ENCODE peak calls at places on chromosomes 1 and 21, in five cellular contexts. One of them, this sample, is unnamed.
A peak's percentile ranks its signal among the peaks of the same experiment; 100 is the strongest.

GRCh38 chr1:10475510-10475909 is 760 bp downstream of the PEX14 start:
- DNase-seq in SK-N-SH: peak; percentile 19
- DNase-seq in PC-3: no peak
- DNase-seq in neural progenitor cell: no peak
- DNase-seq in GM23338: no peak
- DNase-seq in this sample: no peak

GRCh38 chr1:15224903-15225485 is 22.0 kb upstream of the FHAD1 start:
- DNase-seq in PC-3: no peak
- DNase-seq in neural progenitor cell: no peak
- DNase-seq in SK-N-SH: no peak
- DNase-seq in GM23338: no peak
- DNase-seq in this sample: no peak

GRCh38 chr1:193539731-193540459 is 353.5 kb upstream of the B3GALT2 start:
- DNase-seq in PC-3: no peak
- DNase-seq in GM23338: no peak
- DNase-seq in SK-N-SH: no peak
- DNase-seq in neural progenitor cell: no peak
- DNase-seq in this sample: no peak

GRCh38 chr1:119470377-119470776 is 36.6 kb upstream of the HSD3B1 start:
- DNase-seq in PC-3: no peak
- DNase-seq in SK-N-SH: no peak
- DNase-seq in neural progenitor cell: no peak
- DNase-seq in GM23338: no peak
- DNase-seq in this sample: no peak

GRCh38 chr1:245614986-245615385 is 460.2 kb downstream of the KIF26B start:
- DNase-seq in PC-3: no peak
- DNase-seq in neural progenitor cell: no peak
- DNase-seq in GM23338: no peak
- DNase-seq in SK-N-SH: no peak
- DNase-seq in this sample: no peak

GRCh38 chr1:117615474-117615873 is 9.6 kb downstream of the TENT5C start:
- DNase-seq in SK-N-SH: no peak
- DNase-seq in PC-3: no peak
- DNase-seq in GM23338: no peak
- DNase-seq in neural progenitor cell: no peak
- DNase-seq in this sample: no peak

GRCh38 chr1:218851601-218852000 is 322.1 kb upstream of the LYPLAL1 start:
- DNase-seq in PC-3: no peak
- DNase-seq in GM23338: no peak
- DNase-seq in neural progenitor cell: no peak
- DNase-seq in SK-N-SH: no peak
- DNase-seq in this sample: no peak

GRCh38 chr21:34132905-34133304 is 59.5 kb downstream of the MRPS6 start:
- DNase-seq in SK-N-SH: no peak
- DNase-seq in PC-3: no peak
- DNase-seq in neural progenitor cell: no peak
- DNase-seq in GM23338: no peak
- DNase-seq in this sample: no peak

GRCh38 chr1:111738133-111738435 is 1.1 kb downstream of the INKA2 start:
- DNase-seq in GM23338: no peak
- DNase-seq in neural progenitor cell: no peak
- DNase-seq in PC-3: no peak
- DNase-seq in SK-N-SH: no peak
- DNase-seq in this sample: no peak

GRCh38 chr21:28237661-28238060 is 755.0 kb downstream of the LTN1 start:
- DNase-seq in SK-N-SH: no peak
- DNase-seq in PC-3: no peak
- DNase-seq in neural progenitor cell: no peak
- DNase-seq in GM23338: no peak
- DNase-seq in this sample: no peak

GRCh38 chr1:107626075-107626796 is 338.7 kb downstream of the VAV3 start:
- DNase-seq in GM23338: no peak
- DNase-seq in SK-N-SH: peak; percentile 11
- DNase-seq in PC-3: no peak
- DNase-seq in neural progenitor cell: no peak
- DNase-seq in this sample: no peak

GRCh38 chr1:204514841-204515240 is 1.4 kb upstream of the MDM4 start:
- DNase-seq in PC-3: no peak
- DNase-seq in SK-N-SH: no peak
- DNase-seq in GM23338: no peak
- DNase-seq in neural progenitor cell: no peak
- DNase-seq in this sample: no peak

GRCh38 chr1:114025609-114026401 is 46.5 kb downstream of the OLFML3 start:
- DNase-seq in PC-3: no peak
- DNase-seq in GM23338: no peak
- DNase-seq in SK-N-SH: no peak
- DNase-seq in neural progenitor cell: no peak
- DNase-seq in this sample: no peak

GRCh38 chr1:43554444-43554992 is 23.8 kb downstream of the PTPRF start:
- DNase-seq in GM23338: peak; percentile 86
- DNase-seq in SK-N-SH: peak; percentile 57
- DNase-seq in neural progenitor cell: peak; percentile 69
- DNase-seq in PC-3: peak; percentile 62
- DNase-seq in this sample: no peak

GRCh38 chr1:12472798-12473551 is 145.0 kb downstream of the DHRS3 start:
- DNase-seq in neural progenitor cell: no peak
- DNase-seq in PC-3: no peak
- DNase-seq in GM23338: no peak
- DNase-seq in SK-N-SH: no peak
- DNase-seq in this sample: no peak

GRCh38 chr1:3417082-3417728 is 37.3 kb upstream of the ARHGEF16 start:
- DNase-seq in SK-N-SH: no peak
- DNase-seq in PC-3: peak; percentile 50
- DNase-seq in neural progenitor cell: no peak
- DNase-seq in GM23338: no peak
- DNase-seq in this sample: no peak

GRCh38 chr1:156002182-156002911 is 18.4 kb downstream of the SSR2 start:
- DNase-seq in PC-3: no peak
- DNase-seq in neural progenitor cell: no peak
- DNase-seq in GM23338: no peak
- DNase-seq in SK-N-SH: no peak
- DNase-seq in this sample: no peak

GRCh38 chr21:32131164-32131563 is 147.7 kb downstream of the MIS18A start:
- DNase-seq in neural progenitor cell: no peak
- DNase-seq in GM23338: no peak
- DNase-seq in SK-N-SH: no peak
- DNase-seq in PC-3: no peak
- DNase-seq in this sample: no peak

GRCh38 chr1:153818876-153819275 is 43.7 kb downstream of the SLC27A3 start:
- DNase-seq in PC-3: no peak
- DNase-seq in SK-N-SH: no peak
- DNase-seq in neural progenitor cell: no peak
- DNase-seq in GM23338: no peak
- DNase-seq in this sample: no peak

GRCh38 chr1:93546162-93546863 is 98.4 kb downstream of the FNBP1L start:
- DNase-seq in PC-3: no peak
- DNase-seq in neural progenitor cell: no peak
- DNase-seq in SK-N-SH: no peak
- DNase-seq in GM23338: no peak
- DNase-seq in this sample: no peak

GRCh38 chr1:19348441-19349198 is 36.5 kb downstream of the SLC66A1 start:
- DNase-seq in PC-3: no peak
- DNase-seq in SK-N-SH: no peak
- DNase-seq in GM23338: no peak
- DNase-seq in neural progenitor cell: no peak
- DNase-seq in this sample: no peak

GRCh38 chr21:29078884-29079765 is 5.7 kb upstream of the CCT8 start:
- DNase-seq in GM23338: no peak
- DNase-seq in neural progenitor cell: no peak
- DNase-seq in PC-3: peak; percentile 32
- DNase-seq in SK-N-SH: no peak
- DNase-seq in this sample: no peak

GRCh38 chr21:16330340-16331319 is 600.8 kb downstream of the USP25 start:
- DNase-seq in GM23338: peak; percentile 81
- DNase-seq in SK-N-SH: peak; percentile 39
- DNase-seq in PC-3: peak; percentile 87
- DNase-seq in neural progenitor cell: peak; percentile 81
- DNase-seq in this sample: peak; percentile 1

GRCh38 chr1:90114521-90115141 is 119.7 kb downstream of the ZNF326 start:
- DNase-seq in PC-3: peak; percentile 77
- DNase-seq in neural progenitor cell: peak; percentile 75
- DNase-seq in SK-N-SH: peak; percentile 22
- DNase-seq in GM23338: peak; percentile 83
- DNase-seq in this sample: no peak

GRCh38 chr1:53562983-53563379 is 103.8 kb downstream of the DMRTB1 start:
- DNase-seq in neural progenitor cell: no peak
- DNase-seq in GM23338: no peak
- DNase-seq in SK-N-SH: no peak
- DNase-seq in PC-3: no peak
- DNase-seq in this sample: no peak

GRCh38 chr1:86928819-86929218 is 14.4 kb downstream of the HS2ST1 start:
- DNase-seq in neural progenitor cell: no peak
- DNase-seq in PC-3: no peak
- DNase-seq in SK-N-SH: no peak
- DNase-seq in GM23338: no peak
- DNase-seq in this sample: no peak

GRCh38 chr21:37758997-37759396 is 157.3 kb downstream of the KCNJ6 start:
- DNase-seq in neural progenitor cell: peak; percentile 70
- DNase-seq in GM23338: peak; percentile 86
- DNase-seq in SK-N-SH: peak; percentile 36
- DNase-seq in PC-3: peak; percentile 53
- DNase-seq in this sample: peak; percentile 4

GRCh38 chr1:185860876-185861275 is 126.7 kb downstream of the HMCN1 start:
- DNase-seq in GM23338: no peak
- DNase-seq in PC-3: no peak
- DNase-seq in neural progenitor cell: no peak
- DNase-seq in SK-N-SH: no peak
- DNase-seq in this sample: no peak

GRCh38 chr1:110421159-110421777 is 13.8 kb upstream of the LAMTOR5 start:
- DNase-seq in SK-N-SH: no peak
- DNase-seq in GM23338: no peak
- DNase-seq in neural progenitor cell: no peak
- DNase-seq in PC-3: peak; percentile 39
- DNase-seq in this sample: no peak

GRCh38 chr1:161166669-161167548 is 683 bp downstream of the PPOX start:
- DNase-seq in GM23338: peak; percentile 67
- DNase-seq in neural progenitor cell: peak; percentile 66
- DNase-seq in SK-N-SH: peak; percentile 61
- DNase-seq in PC-3: no peak
- DNase-seq in this sample: no peak

GRCh38 chr21:41663805-41664788 is 102.8 kb downstream of the RIPK4 start:
- DNase-seq in PC-3: peak; percentile 63
- DNase-seq in SK-N-SH: no peak
- DNase-seq in GM23338: no peak
- DNase-seq in neural progenitor cell: peak; percentile 33
- DNase-seq in this sample: peak; percentile 76

GRCh38 chr1:236904874-236905741 is 99.1 kb downstream of the MT1HL1 start:
- DNase-seq in neural progenitor cell: no peak
- DNase-seq in GM23338: no peak
- DNase-seq in PC-3: peak; percentile 89
- DNase-seq in SK-N-SH: no peak
- DNase-seq in this sample: peak; percentile 82

GRCh38 chr1:146021622-146022402 is at the start of gene HJV:
- DNase-seq in neural progenitor cell: no peak
- DNase-seq in SK-N-SH: no peak
- DNase-seq in PC-3: no peak
- DNase-seq in GM23338: no peak
- DNase-seq in this sample: no peak

DNA sequence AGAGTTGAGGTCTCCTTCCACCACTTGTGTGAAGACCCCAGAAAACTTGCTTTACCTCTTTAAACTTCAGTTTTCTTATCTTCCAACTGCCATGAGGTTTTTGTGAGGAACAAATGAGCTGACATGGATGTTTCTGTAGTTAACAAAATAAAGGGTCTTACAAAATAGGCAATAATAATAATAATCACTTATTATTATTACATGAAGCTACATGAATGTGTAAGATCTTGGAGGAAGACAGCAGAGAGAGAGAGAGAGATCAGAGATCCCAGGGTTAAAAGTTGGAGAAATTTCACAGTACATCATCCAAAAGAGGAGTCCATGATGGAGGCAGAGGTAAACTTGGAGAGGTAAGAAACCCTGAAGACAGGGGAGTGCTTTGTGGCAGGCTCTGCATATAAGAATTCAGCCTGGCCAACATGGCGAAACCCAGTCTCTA is 10.7 kb downstream of the RCC1 start:
- DNase-seq in GM23338: no peak
- DNase-seq in SK-N-SH: no peak
- DNase-seq in neural progenitor cell: no peak
- DNase-seq in PC-3: no peak
- DNase-seq in this sample: no peak
- H3F3A ChIP-seq in GM23338: peaks cover 57% of the 10 kb centered on the region
- H3F3A ChIP-seq in SK-N-SH: peaks cover 69% of the 10 kb centered on the region
- H3F3A ChIP-seq in neural progenitor cell: peaks cover 71% of the 10 kb centered on the region
- H3F3A ChIP-seq in PC-3: peaks cover 20% of the 10 kb centered on the region
- H3F3A ChIP-seq in this sample: peaks cover 67% of the 10 kb centered on the region

GRCh38 chr1:115465802-115466363 is 127.8 kb upstream of the NGF start:
- DNase-seq in GM23338: no peak
- DNase-seq in PC-3: no peak
- DNase-seq in neural progenitor cell: no peak
- DNase-seq in SK-N-SH: peak; percentile 28
- DNase-seq in this sample: no peak

GRCh38 chr1:115467790-115468189 is 129.7 kb upstream of the NGF start:
- DNase-seq in neural progenitor cell: no peak
- DNase-seq in SK-N-SH: no peak
- DNase-seq in GM23338: no peak
- DNase-seq in PC-3: no peak
- DNase-seq in this sample: no peak

GRCh38 chr1:115467196-115467595 is 129.1 kb upstream of the NGF start:
- DNase-seq in SK-N-SH: no peak
- DNase-seq in PC-3: no peak
- DNase-seq in GM23338: no peak
- DNase-seq in neural progenitor cell: peak; percentile 4
- DNase-seq in this sample: no peak

GRCh38 chr1:115463347-115463746 is 125.3 kb upstream of the NGF start:
- DNase-seq in GM23338: no peak
- DNase-seq in SK-N-SH: no peak
- DNase-seq in neural progenitor cell: no peak
- DNase-seq in PC-3: peak; percentile 63
- DNase-seq in this sample: peak; percentile 56

DNA sequence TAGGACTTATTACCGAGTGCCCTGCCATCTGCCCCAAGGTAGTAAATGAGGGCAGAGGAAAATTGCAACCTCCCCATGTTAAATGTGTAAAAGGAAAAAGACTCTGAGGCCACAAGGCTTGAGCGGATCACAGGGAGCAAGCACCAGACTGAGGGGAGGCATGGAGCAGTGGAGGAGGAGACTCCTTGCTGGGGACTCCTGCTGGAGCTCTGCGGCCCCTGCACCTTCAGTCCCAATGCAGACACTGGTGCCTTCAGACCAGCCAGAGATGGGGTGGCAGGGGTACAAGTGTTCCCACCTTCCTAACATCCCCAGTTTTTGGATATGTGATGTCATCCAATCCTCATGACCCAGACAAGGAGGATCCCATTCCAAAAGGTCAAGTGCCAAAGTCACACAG is 128.4 kb upstream of the NGF start:
- DNase-seq in neural progenitor cell: peak; percentile 11
- DNase-seq in GM23338: peak; percentile 47
- DNase-seq in SK-N-SH: no peak
- DNase-seq in PC-3: no peak
- DNase-seq in this sample: no peak
- TF ChIP-seq CTCF in neural progenitor cell: no peak
- TF ChIP-seq CTCF in GM23338: no peak
- TF ChIP-seq CTCF in SK-N-SH: peak; percentile 31
- TF ChIP-seq CTCF in PC-3: peak; percentile 19
- TF ChIP-seq CTCF in this sample: no peak

GRCh38 chr1:23616292-23616822 is 57.1 kb upstream of the ID3 start:
- DNase-seq in PC-3: no peak
- DNase-seq in SK-N-SH: no peak
- DNase-seq in neural progenitor cell: no peak
- DNase-seq in GM23338: peak; percentile 46
- DNase-seq in this sample: no peak
- H3F3A ChIP-seq in PC-3: no peaks in the 10 kb centered on the region
- H3F3A ChIP-seq in SK-N-SH: no peaks in the 10 kb centered on the region
- H3F3A ChIP-seq in neural progenitor cell: peaks cover 9% of the 10 kb centered on the region
- H3F3A ChIP-seq in GM23338: peaks cover 15% of the 10 kb centered on the region
- H3F3A ChIP-seq in this sample: no peaks in the 10 kb centered on the region

GRCh38 chr1:226403522-226404034 is 4.3 kb downstream of the PARP1 start:
- DNase-seq in PC-3: peak; percentile 38
- DNase-seq in SK-N-SH: peak; percentile 60
- DNase-seq in GM23338: peak; percentile 43
- DNase-seq in neural progenitor cell: no peak
- DNase-seq in this sample: no peak
- TF ChIP-seq CTCF in PC-3: peak; percentile 51
- TF ChIP-seq CTCF in SK-N-SH: peak; percentile 34
- TF ChIP-seq CTCF in GM23338: peak; percentile 40
- TF ChIP-seq CTCF in neural progenitor cell: peak; percentile 41
- TF ChIP-seq CTCF in this sample: no peak